ENCODE peak calls at places on chromosome 6, in five cellular contexts. One of them, this sample, is unnamed.

GRCh38 chr6:113359155-113360140 is 497.7 kb upstream of the MARCKS start:
- DNase-seq in astrocyte of the spinal cord: peak
- DNase-seq in HFFc6: peak
- DNase-seq in BJ: no peak
- DNase-seq in RWPE1: peak
- DNase-seq in this sample: peak

GRCh38 chr6:109834131-109834530 is 143.0 kb downstream of the FIG4 start:
- DNase-seq in BJ: no peak
- DNase-seq in RWPE1: no peak
- DNase-seq in astrocyte of the spinal cord: no peak
- DNase-seq in HFFc6: no peak
- DNase-seq in this sample: peak

GRCh38 chr6:44003345-44004061 is 123.7 kb downstream of the MRPL14 start:
- DNase-seq in astrocyte of the spinal cord: no peak
- DNase-seq in BJ: no peak
- DNase-seq in HFFc6: no peak
- DNase-seq in RWPE1: no peak
- DNase-seq in this sample: no peak

GRCh38 chr6:89925826-89926225 is 31.6 kb downstream of the GJA10 start:
- DNase-seq in BJ: no peak
- DNase-seq in RWPE1: peak
- DNase-seq in HFFc6: no peak
- DNase-seq in astrocyte of the spinal cord: no peak
- DNase-seq in this sample: no peak

GRCh38 chr6:114580882-114581281 is 238.1 kb upstream of the HS3ST5 start:
- DNase-seq in RWPE1: no peak
- DNase-seq in HFFc6: no peak
- DNase-seq in astrocyte of the spinal cord: no peak
- DNase-seq in BJ: no peak
- DNase-seq in this sample: no peak

GRCh38 chr6:90420495-90420894 is 123.9 kb upstream of the BACH2 start:
- DNase-seq in HFFc6: no peak
- DNase-seq in BJ: no peak
- DNase-seq in astrocyte of the spinal cord: no peak
- DNase-seq in RWPE1: no peak
- DNase-seq in this sample: no peak

GRCh38 chr6:5179917-5180316 is 80.8 kb downstream of the LYRM4 start:
- DNase-seq in HFFc6: no peak
- DNase-seq in astrocyte of the spinal cord: no peak
- DNase-seq in BJ: no peak
- DNase-seq in RWPE1: no peak
- DNase-seq in this sample: no peak

GRCh38 chr6:109242923-109243322 is 139.3 kb downstream of the CD164 start:
- DNase-seq in RWPE1: no peak
- DNase-seq in astrocyte of the spinal cord: no peak
- DNase-seq in HFFc6: peak
- DNase-seq in BJ: no peak
- DNase-seq in this sample: no peak

GRCh38 chr6:158799051-158799792 is 19.9 kb downstream of the EZR start:
- DNase-seq in astrocyte of the spinal cord: peak
- DNase-seq in BJ: no peak
- DNase-seq in HFFc6: peak
- DNase-seq in RWPE1: no peak
- DNase-seq in this sample: peak

GRCh38 chr6:139327038-139327437 is 35.2 kb upstream of the TXLNB start:
- DNase-seq in astrocyte of the spinal cord: no peak
- DNase-seq in HFFc6: no peak
- DNase-seq in RWPE1: no peak
- DNase-seq in BJ: no peak
- DNase-seq in this sample: no peak

GRCh38 chr6:10583509-10583908 is 62.4 kb downstream of the GCNT2 start:
- DNase-seq in astrocyte of the spinal cord: no peak
- DNase-seq in RWPE1: no peak
- DNase-seq in BJ: no peak
- DNase-seq in HFFc6: no peak
- DNase-seq in this sample: no peak

GRCh38 chr6:22647671-22648070 is 78.3 kb downstream of the HDGFL1 start:
- DNase-seq in HFFc6: no peak
- DNase-seq in BJ: no peak
- DNase-seq in astrocyte of the spinal cord: no peak
- DNase-seq in RWPE1: no peak
- DNase-seq in this sample: no peak

GRCh38 chr6:10862361-10862760 is 19.5 kb downstream of the GCM2 start:
- DNase-seq in BJ: no peak
- DNase-seq in astrocyte of the spinal cord: no peak
- DNase-seq in RWPE1: no peak
- DNase-seq in HFFc6: no peak
- DNase-seq in this sample: no peak

GRCh38 chr6:170148709-170149470 is 142.0 kb downstream of the DLL1 start:
- DNase-seq in BJ: no peak
- DNase-seq in HFFc6: no peak
- DNase-seq in astrocyte of the spinal cord: no peak
- DNase-seq in RWPE1: no peak
- DNase-seq in this sample: no peak

GRCh38 chr6:98579941-98580340 is 254.4 kb upstream of the POU3F2 start:
- DNase-seq in BJ: no peak
- DNase-seq in HFFc6: no peak
- DNase-seq in astrocyte of the spinal cord: peak
- DNase-seq in RWPE1: no peak
- DNase-seq in this sample: no peak

GRCh38 chr6:70479236-70479635 is 65.9 kb downstream of the FAM135A start:
- DNase-seq in astrocyte of the spinal cord: peak
- DNase-seq in BJ: no peak
- DNase-seq in HFFc6: no peak
- DNase-seq in RWPE1: no peak
- DNase-seq in this sample: no peak

GRCh38 chr6:31922942-31923341 is 4.6 kb upstream of the C2 start:
- DNase-seq in BJ: no peak
- DNase-seq in RWPE1: no peak
- DNase-seq in HFFc6: no peak
- DNase-seq in astrocyte of the spinal cord: no peak
- DNase-seq in this sample: no peak

GRCh38 chr6:32885698-32886286 is 31.8 kb downstream of the PSMB9 start:
- DNase-seq in BJ: peak
- DNase-seq in HFFc6: peak
- DNase-seq in astrocyte of the spinal cord: peak
- DNase-seq in RWPE1: peak
- DNase-seq in this sample: peak

GRCh38 chr6:89122625-89123024 is 4.8 kb upstream of the SRSF12 start:
- DNase-seq in RWPE1: peak
- DNase-seq in BJ: no peak
- DNase-seq in HFFc6: peak
- DNase-seq in astrocyte of the spinal cord: peak
- DNase-seq in this sample: peak

DNA sequence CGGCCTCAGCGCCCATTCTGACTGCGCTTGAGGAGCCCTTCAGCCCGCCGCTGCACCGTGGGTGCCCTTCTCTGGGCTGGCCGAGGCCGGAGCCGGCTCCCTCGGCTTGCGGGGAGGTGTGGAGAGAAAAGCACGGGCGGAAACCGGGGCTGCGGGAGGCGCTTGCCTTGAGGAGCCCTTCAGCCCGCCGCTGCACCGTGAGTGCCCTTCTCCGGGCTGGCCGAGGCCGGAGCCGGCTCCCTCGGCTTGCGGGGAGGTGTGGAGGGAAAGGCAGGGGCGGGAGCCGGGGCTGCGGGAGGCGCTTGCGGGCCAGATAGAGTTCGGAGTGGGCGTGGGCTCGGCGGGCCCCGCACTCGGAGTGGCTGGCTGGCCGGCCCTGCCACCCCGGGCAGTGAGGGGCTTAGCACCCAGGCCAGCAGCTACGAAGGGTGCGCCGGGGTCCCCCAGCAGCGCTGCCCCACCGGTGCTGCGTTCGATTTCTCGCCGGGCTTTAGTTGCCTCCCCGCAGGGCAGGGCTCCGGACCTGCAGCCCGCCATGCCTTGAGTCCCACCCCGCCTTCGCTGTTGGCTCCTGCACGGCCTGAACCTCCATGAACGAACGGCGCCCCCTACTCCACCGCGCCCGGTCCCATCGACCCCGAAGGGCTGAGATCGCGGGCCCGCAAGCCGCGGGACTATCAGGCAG is 45.7 kb upstream of the MCUR1 start:
- DNase-seq in astrocyte of the spinal cord: no peak
- DNase-seq in HFFc6: no peak
- DNase-seq in RWPE1: no peak
- DNase-seq in BJ: no peak
- DNase-seq in this sample: no peak
- TF ChIP-seq CTCF in astrocyte of the spinal cord: no peak
- TF ChIP-seq CTCF in HFFc6: no peak
- TF ChIP-seq CTCF in RWPE1: no peak
- TF ChIP-seq CTCF in BJ: no peak
- TF ChIP-seq CTCF in this sample: no peak

GRCh38 chr6:84197708-84198107 is 29.7 kb downstream of the CEP162 start:
- DNase-seq in RWPE1: no peak
- DNase-seq in HFFc6: no peak
- DNase-seq in BJ: no peak
- DNase-seq in astrocyte of the spinal cord: peak
- DNase-seq in this sample: no peak
- TF ChIP-seq CTCF in RWPE1: no peak
- TF ChIP-seq CTCF in HFFc6: no peak
- TF ChIP-seq CTCF in BJ: no peak
- TF ChIP-seq CTCF in astrocyte of the spinal cord: peak
- TF ChIP-seq CTCF in this sample: no peak

GRCh38 chr6:160395187-160395586 is 47.0 kb downstream of the SLC22A3 start:
- DNase-seq in astrocyte of the spinal cord: no peak
- DNase-seq in HFFc6: no peak
- DNase-seq in RWPE1: no peak
- DNase-seq in BJ: no peak
- DNase-seq in this sample: no peak

GRCh38 chr6:160394654-160395035 is 46.5 kb downstream of the SLC22A3 start:
- DNase-seq in RWPE1: no peak
- DNase-seq in astrocyte of the spinal cord: no peak
- DNase-seq in HFFc6: no peak
- DNase-seq in BJ: no peak
- DNase-seq in this sample: no peak

GRCh38 chr6:160398674-160399271 is 50.6 kb downstream of the SLC22A3 start:
- DNase-seq in astrocyte of the spinal cord: peak
- DNase-seq in RWPE1: no peak
- DNase-seq in BJ: no peak
- DNase-seq in HFFc6: no peak
- DNase-seq in this sample: no peak

GRCh38 chr6:160391419-160392116 is 43.4 kb downstream of the SLC22A3 start:
- DNase-seq in RWPE1: peak
- DNase-seq in astrocyte of the spinal cord: peak
- DNase-seq in HFFc6: no peak
- DNase-seq in BJ: no peak
- DNase-seq in this sample: peak

GRCh38 chr6:160393966-160394653 is 45.9 kb downstream of the SLC22A3 start:
- DNase-seq in astrocyte of the spinal cord: no peak
- DNase-seq in RWPE1: no peak
- DNase-seq in HFFc6: no peak
- DNase-seq in BJ: no peak
- DNase-seq in this sample: no peak
- TF ChIP-seq CTCF in astrocyte of the spinal cord: no peak
- TF ChIP-seq CTCF in RWPE1: no peak
- TF ChIP-seq CTCF in HFFc6: no peak
- TF ChIP-seq CTCF in BJ: no peak
- TF ChIP-seq CTCF in this sample: no peak

GRCh38 chr6:13375360-13375878 is 47.1 kb upstream of the TBC1D7 start:
- DNase-seq in HFFc6: no peak
- DNase-seq in RWPE1: peak
- DNase-seq in BJ: no peak
- DNase-seq in astrocyte of the spinal cord: no peak
- DNase-seq in this sample: no peak
- TF ChIP-seq CTCF in HFFc6: no peak
- TF ChIP-seq CTCF in RWPE1: no peak
- TF ChIP-seq CTCF in BJ: no peak
- TF ChIP-seq CTCF in astrocyte of the spinal cord: no peak
- TF ChIP-seq CTCF in this sample: no peak

DNA sequence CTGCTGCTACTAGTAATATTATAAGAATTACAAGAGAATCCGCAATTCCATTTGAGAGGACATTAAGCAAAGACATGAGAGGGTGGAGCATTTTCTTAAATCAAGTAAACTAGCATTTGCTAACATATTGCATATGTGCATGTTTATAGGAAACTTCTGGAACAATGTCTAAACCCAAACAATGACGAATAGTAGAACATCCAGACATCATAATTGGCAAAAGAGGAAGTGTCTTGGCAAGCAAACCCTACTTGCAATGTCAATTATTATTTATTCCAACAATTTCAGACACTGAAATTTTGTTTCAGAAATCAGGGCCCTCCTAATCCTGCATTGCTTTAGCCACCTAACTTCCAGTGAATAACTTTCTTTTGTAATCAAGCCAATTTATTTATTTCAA is 1155.3 kb upstream of the GJE1 start:
- DNase-seq in RWPE1: no peak
- DNase-seq in HFFc6: no peak
- DNase-seq in BJ: no peak
- DNase-seq in astrocyte of the spinal cord: no peak
- DNase-seq in this sample: peak
- TF ChIP-seq CTCF in RWPE1: no peak
- TF ChIP-seq CTCF in HFFc6: no peak
- TF ChIP-seq CTCF in BJ: no peak
- TF ChIP-seq CTCF in astrocyte of the spinal cord: no peak
- TF ChIP-seq CTCF in this sample: no peak

DNA sequence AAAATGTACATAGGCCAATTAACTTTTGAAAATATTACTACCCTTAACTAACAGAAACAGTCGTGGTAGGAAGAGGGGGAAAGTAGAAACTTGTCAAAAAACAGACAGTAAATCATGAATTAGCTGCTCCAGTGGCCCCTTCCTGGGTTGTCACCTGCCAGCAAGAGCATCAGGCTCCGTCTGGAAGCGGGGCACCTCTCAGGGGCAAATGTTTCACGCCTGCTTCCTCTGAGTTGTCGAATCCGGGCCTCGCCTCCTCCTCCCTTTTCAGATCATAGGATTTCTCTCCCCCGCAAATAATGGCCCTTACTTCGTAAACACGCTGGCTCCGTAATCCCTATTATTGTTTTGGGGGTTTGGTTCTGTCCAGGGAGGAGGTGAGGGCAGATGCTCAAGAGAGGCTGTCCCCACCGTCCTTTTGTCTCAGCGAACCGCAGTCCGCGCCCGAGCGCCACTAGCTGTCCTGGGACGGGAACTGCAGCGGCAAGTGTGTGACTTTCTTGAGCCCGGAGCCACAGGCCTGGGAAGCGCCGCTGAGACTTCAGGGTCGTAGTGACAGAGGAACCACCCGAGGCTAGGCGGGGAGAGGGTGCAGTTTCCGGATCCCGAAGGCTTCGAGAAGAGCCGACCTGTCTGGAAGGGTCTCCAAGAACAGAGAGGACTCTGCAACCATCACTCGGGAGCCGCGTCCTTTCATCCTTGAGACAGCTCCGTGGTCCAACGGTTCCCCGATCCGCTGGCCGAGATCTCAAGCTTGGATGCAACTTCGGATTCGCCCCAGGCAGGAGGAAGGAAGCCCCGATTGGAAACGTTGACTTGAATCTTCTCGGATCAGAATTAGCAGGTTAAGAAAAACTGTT is 214.5 kb upstream of the ZNF184 start:
- DNase-seq in RWPE1: no peak
- DNase-seq in BJ: no peak
- DNase-seq in astrocyte of the spinal cord: peak
- DNase-seq in HFFc6: peak
- DNase-seq in this sample: peak
- TF ChIP-seq CTCF in RWPE1: peak
- TF ChIP-seq CTCF in BJ: peak
- TF ChIP-seq CTCF in astrocyte of the spinal cord: peak
- TF ChIP-seq CTCF in HFFc6: peak
- TF ChIP-seq CTCF in this sample: peak

GRCh38 chr6:46419576-46420002 is 71.7 kb downstream of the RCAN2 start:
- DNase-seq in RWPE1: peak
- DNase-seq in BJ: no peak
- DNase-seq in astrocyte of the spinal cord: peak
- DNase-seq in HFFc6: peak
- DNase-seq in this sample: peak
- TF ChIP-seq CTCF in RWPE1: peak
- TF ChIP-seq CTCF in BJ: peak
- TF ChIP-seq CTCF in astrocyte of the spinal cord: peak
- TF ChIP-seq CTCF in HFFc6: peak
- TF ChIP-seq CTCF in this sample: peak

GRCh38 chr6:157224178-157224956 is 99.0 kb downstream of the TMEM242 start:
- DNase-seq in astrocyte of the spinal cord: no peak
- DNase-seq in HFFc6: no peak
- DNase-seq in RWPE1: no peak
- DNase-seq in BJ: no peak
- DNase-seq in this sample: no peak
- TF ChIP-seq CTCF in astrocyte of the spinal cord: no peak
- TF ChIP-seq CTCF in HFFc6: no peak
- TF ChIP-seq CTCF in RWPE1: no peak
- TF ChIP-seq CTCF in BJ: no peak
- TF ChIP-seq CTCF in this sample: no peak